ENCODE peak calls at places on chromosomes 3 and 15, in nine cellular contexts. F, G, I, Y, A, Z, R, B and D are unnamed samples. For H3K9me3, the result is how much of the 10 kb centered on the place peaks cover.

GRCh38 chr3:194757629-194758028 is 71.9 kb downstream of the FAM43A start:
- DNase-seq in F (peak), G (no peak), I (peak), Y (no peak), A (no peak), Z (no peak), R (no peak), B (no peak), D (no peak)

GRCh38 chr3:123854905-123855304 is 29.2 kb downstream of the MYLK start:
- DNase-seq in F (no peak), G (no peak), I (no peak), Y (no peak), A (no peak), Z (no peak), R (no peak), B (no peak), D (no peak)

GRCh38 chr15:71329509-71330260 is 214.4 kb downstream of the THSD4 start:
- DNase-seq in F (peak), G (peak), I (no peak), Y (peak), A (no peak), Z (peak), R (no peak), B (peak), D (no peak)

GRCh38 chr3:42936157-42936981 is 30.4 kb downstream of the ZNF662 start:
- DNase-seq in F (peak), G (peak), I (peak), Y (no peak), A (no peak), Z (no peak), R (peak), B (peak), D (no peak)

GRCh38 chr3:33377489-33377888 is 62.7 kb downstream of the UBP1 start:
- DNase-seq in F (no peak), G (no peak), I (no peak), Y (no peak), A (peak), Z (no peak), R (no peak), B (no peak), D (no peak)

GRCh38 chr3:127226946-127227842 is 34.3 kb downstream of the PRR23E start:
- DNase-seq in F (no peak), G (no peak), I (no peak), Y (peak), A (peak), Z (no peak), R (no peak), B (peak), D (no peak)

GRCh38 chr15:42784705-42785104 is 47.8 kb upstream of the CDAN1 start:
- DNase-seq in F (no peak), G (no peak), I (no peak), Y (no peak), A (no peak), Z (no peak), R (no peak), B (no peak), D (no peak)

GRCh38 chr3:124760601-124761000 is 30.3 kb downstream of the UMPS start:
- DNase-seq in F (no peak), G (no peak), I (no peak), Y (peak), A (no peak), Z (no peak), R (no peak), B (peak), D (no peak)

GRCh38 chr3:97935842-97936241 is 36.4 kb downstream of the RIOX2 start:
- DNase-seq in F (no peak), G (no peak), I (no peak), Y (no peak), A (no peak), Z (no peak), R (no peak), B (no peak), D (no peak)

GRCh38 chr15:61518191-61518950 is 289.3 kb upstream of the RORA start:
- DNase-seq in F (no peak), G (no peak), I (no peak), Y (no peak), A (peak), Z (no peak), R (no peak), B (no peak), D (no peak)

GRCh38 chr15:51760805-51761204 is 9.4 kb downstream of the TMOD2 start:
- DNase-seq in F (no peak), G (no peak), I (no peak), Y (no peak), A (no peak), Z (no peak), R (no peak), B (no peak), D (no peak)

DNA sequence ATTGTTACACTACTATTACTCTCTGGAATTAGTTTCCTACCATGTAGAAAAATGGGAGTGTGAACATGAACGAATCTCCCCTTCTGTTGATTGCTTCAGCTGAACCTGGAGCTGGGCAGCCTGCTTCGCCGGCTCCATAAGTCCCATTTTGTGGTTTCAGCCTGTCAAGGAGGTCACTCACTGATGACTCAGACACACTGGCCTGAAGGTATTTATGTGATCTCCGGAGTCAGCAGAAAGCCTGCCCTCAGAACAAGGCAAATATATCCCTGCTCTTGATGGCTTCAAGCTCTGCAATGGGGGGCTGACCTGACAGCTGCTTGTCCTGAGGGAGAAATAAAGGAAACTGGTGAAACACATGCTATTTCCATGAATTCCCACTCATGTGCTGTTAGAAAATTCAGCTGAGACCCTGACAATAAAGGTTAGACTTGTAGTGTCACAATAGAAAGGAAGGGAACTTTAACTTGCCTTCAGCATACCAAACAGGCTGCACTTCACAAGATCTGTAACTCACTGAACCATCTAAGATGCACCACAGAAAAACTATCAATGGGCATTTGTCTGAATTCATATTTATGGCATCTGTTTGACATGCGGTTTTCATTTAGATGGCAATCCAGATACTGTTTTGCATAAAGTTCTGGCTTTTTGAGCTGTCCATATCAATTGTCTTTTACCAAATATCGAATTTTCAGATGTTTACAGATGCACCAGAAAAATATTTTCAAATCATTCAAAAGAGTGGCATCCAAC is 282.0 kb upstream of the VEPH1 start:
- DNase-seq in F (peak), G (no peak), I (no peak), Y (peak), A (peak), Z (no peak), R (peak), B (peak), D (peak)
- H3K9me3 ChIP-seq in F (under half), G (under half), I (under half), Y (under half), A (under half), Z (under half), R (under half), B (under half), D (under half)

GRCh38 chr3:30913176-30913575 is 18.7 kb upstream of the GADL1 start:
- DNase-seq in F (no peak), G (no peak), I (no peak), Y (no peak), A (no peak), Z (no peak), R (no peak), B (no peak), D (no peak)
- H3K9me3 ChIP-seq in F (under half), G (under half), I (under half), Y (under half), A (under half), Z (under half), R (under half), B (under half), D (under half)

GRCh38 chr3:16470590-16470989 is 42.9 kb downstream of the RFTN1 start:
- DNase-seq in F (no peak), G (no peak), I (no peak), Y (no peak), A (no peak), Z (no peak), R (no peak), B (no peak), D (no peak)
- H3K9me3 ChIP-seq in F (under half), G (under half), I (under half), Y (under half), A (under half), Z (under half), R (under half), B (under half), D (under half)

DNA sequence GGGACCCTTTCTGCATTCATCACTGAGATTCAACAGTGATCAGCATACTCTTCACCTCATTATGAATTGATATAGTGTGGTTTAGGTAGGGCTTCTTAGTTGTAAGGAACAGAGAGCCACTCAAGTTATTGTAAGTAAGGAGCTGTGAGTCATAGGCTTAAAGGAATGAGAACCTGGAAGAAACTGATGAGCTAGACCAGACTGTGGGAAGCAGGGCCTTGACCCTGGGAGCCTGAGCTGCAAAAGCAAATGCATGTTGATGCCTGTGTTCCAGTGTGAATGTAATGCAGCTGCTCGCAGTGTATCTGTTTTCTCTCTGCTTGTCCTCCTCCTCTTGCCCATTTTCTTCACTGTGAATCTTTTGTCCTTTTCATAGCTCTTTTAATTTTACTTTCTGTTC is 13.6 kb downstream of the ZKSCAN7 start:
- DNase-seq in F (no peak), G (no peak), I (no peak), Y (no peak), A (no peak), Z (no peak), R (no peak), B (peak), D (no peak)
- H3K9me3 ChIP-seq in F (under half), G (under half), I (under half), Y (under half), A (under half), Z (under half), R (under half), B (under half), D (under half)

GRCh38 chr3:27720029-27720518 is 2.0 kb downstream of the EOMES start:
- DNase-seq in F (no peak), G (no peak), I (no peak), Y (no peak), A (peak), Z (no peak), R (no peak), B (no peak), D (no peak)
- H3K9me3 ChIP-seq in F (under half), G (under half), I (under half), Y (under half), A (under half), Z (under half), R (under half), B (under half), D (under half)

GRCh38 chr3:183650554-183650953 is 15.1 kb downstream of the KLHL24 start:
- DNase-seq in F (no peak), G (no peak), I (no peak), Y (no peak), A (no peak), Z (no peak), R (no peak), B (no peak), D (no peak)

GRCh38 chr3:183654727-183655126 is 19.3 kb downstream of the KLHL24 start:
- DNase-seq in F (no peak), G (no peak), I (no peak), Y (no peak), A (no peak), Z (no peak), R (no peak), B (no peak), D (no peak)

DNA sequence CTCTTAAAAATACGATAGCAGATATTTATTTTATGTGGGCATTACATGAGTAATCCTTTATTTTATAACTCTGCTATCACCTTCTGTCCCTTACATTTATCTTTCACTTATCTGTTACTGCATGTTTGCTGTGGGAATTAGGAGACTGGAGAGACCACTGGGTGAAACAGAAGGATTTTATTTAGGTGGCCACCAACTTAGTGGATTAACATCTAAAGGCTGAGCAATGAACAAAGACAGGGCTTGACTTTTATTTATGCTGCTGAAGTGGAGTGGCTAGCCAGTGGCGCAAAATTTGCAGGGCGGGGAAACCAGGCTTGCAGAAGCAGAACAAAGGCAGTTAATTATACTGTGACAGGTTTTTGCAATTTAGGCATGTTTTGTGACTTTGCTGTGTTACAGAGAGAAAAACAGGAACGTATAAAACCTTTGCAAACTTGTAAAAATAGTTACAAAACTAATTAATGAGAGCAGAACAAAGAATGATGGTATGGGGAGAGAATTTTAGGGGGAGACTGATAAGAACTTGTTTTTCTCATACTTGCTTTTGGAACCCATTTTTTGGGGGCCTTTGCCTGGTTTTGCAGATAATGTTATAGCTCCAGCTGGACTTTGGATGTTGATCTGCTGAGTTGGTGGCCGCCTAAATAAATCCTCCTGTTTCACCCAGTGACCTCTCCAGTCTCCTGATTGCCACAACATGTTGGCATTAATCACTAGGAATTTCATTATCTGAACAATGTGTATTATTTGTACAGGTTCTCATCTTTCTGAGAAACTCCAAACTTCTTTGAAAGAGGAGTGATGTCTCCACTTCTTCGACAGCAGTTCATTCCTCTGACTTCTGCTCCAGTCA is 18.0 kb downstream of the KLHL24 start:
- DNase-seq in F (no peak), G (no peak), I (no peak), Y (no peak), A (no peak), Z (no peak), R (no peak), B (no peak), D (no peak)
- H3K9me3 ChIP-seq in F (under half), G (under half), I (under half), Y (under half), A (half or more), Z (under half), R (under half), B (under half), D (under half)

GRCh38 chr15:100592898-100593297 is 9.1 kb downstream of the LINS1 start:
- DNase-seq in F (no peak), G (no peak), I (no peak), Y (no peak), A (no peak), Z (no peak), R (no peak), B (no peak), D (no peak)
- H3K9me3 ChIP-seq in F (under half), G (under half), I (under half), Y (under half), A (under half), Z (under half), R (under half), B (under half), D (under half)

GRCh38 chr3:57281710-57282109 is 10.8 kb downstream of the ASB14 start:
- DNase-seq in F (no peak), G (no peak), I (no peak), Y (no peak), A (no peak), Z (no peak), R (no peak), B (no peak), D (no peak)

GRCh38 chr3:57283366-57283765 is 9.1 kb downstream of the ASB14 start:
- DNase-seq in F (no peak), G (no peak), I (no peak), Y (no peak), A (no peak), Z (no peak), R (no peak), B (no peak), D (no peak)

GRCh38 chr3:57275393-57275792 is 17.1 kb downstream of the ASB14 start:
- DNase-seq in F (no peak), G (no peak), I (no peak), Y (no peak), A (no peak), Z (no peak), R (no peak), B (no peak), D (no peak)

GRCh38 chr3:57278237-57278636 is 14.2 kb downstream of the ASB14 start:
- DNase-seq in F (no peak), G (no peak), I (no peak), Y (peak), A (no peak), Z (no peak), R (no peak), B (no peak), D (no peak)

DNA sequence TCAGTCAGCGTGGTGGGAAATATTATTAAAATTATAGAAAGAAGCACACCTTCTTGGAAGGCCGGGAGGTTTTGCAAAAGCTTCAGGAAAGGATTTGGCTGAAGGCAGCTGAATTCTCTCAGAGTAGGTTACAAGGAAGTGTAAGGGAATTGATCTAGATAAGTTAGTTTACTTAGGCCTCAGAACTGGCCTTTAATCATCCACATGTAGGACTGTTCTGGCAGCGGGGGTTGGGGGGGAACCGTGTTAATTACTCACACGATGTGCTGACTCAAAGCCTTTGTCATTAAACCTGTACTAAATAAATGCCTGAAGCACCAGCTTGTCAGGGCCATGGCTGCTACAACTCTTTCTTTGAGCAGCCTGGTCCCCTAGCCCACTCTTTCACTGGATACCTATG is 12.8 kb downstream of the ASB14 start:
- DNase-seq in F (no peak), G (no peak), I (no peak), Y (peak), A (no peak), Z (no peak), R (no peak), B (peak), D (no peak)
- H3K9me3 ChIP-seq in F (under half), G (under half), I (under half), Y (under half), A (under half), Z (under half), R (under half), B (under half), D (under half)

DNA sequence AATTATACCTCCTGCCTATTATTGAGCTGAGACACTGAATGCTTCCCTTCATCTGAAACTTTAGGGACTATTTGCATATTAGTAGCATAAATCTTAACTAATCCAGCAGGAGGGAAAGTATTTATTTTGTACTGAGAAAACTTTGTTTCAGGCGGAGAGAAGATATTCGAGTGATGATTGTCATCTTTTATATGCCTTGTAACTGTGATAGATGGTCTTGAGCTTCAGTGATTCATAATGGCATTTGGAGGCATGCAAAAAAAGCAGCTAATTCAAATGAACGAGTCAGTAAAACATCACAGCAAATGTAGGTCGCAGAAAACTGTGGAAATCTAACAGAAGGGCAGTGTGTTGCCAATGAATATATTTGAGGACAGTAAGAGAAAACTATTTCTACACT is 643.7 kb upstream of the NAALADL2 start:
- DNase-seq in F (no peak), G (no peak), I (no peak), Y (no peak), A (no peak), Z (no peak), R (no peak), B (no peak), D (no peak)
- H3K9me3 ChIP-seq in F (under half), G (under half), I (under half), Y (under half), A (under half), Z (under half), R (under half), B (under half), D (under half)